ENCODE peak calls at places on chromosomes 3 and 15, in seven cellular contexts. One of them, this sample, is unnamed.

GRCh38 chr3:124467980-124468902 is 262.0 kb upstream of the UMPS start:
- DNase-seq in aorta: no peak
- DNase-seq in T-helper 17 cell: no peak
- DNase-seq in NCI-H524 treated with DMSO at 0.1 percent for 48 hours: no peak
- DNase-seq in posterior cingulate gyrus: peak
- DNase-seq in lung: peak
- DNase-seq in hypothalamus: no peak
- DNase-seq in this sample: no peak

GRCh38 chr3:2921903-2922302 is 188.3 kb downstream of the IL5RA start:
- DNase-seq in hypothalamus: no peak
- DNase-seq in NCI-H524 treated with DMSO at 0.1 percent for 48 hours: peak
- DNase-seq in posterior cingulate gyrus: no peak
- DNase-seq in aorta: no peak
- DNase-seq in T-helper 17 cell: no peak
- DNase-seq in lung: no peak
- DNase-seq in this sample: no peak

GRCh38 chr15:41585140-41586047 is 26.4 kb downstream of the TYRO3 start:
- DNase-seq in aorta: peak
- DNase-seq in posterior cingulate gyrus: peak
- DNase-seq in hypothalamus: no peak
- DNase-seq in lung: peak
- DNase-seq in NCI-H524 treated with DMSO at 0.1 percent for 48 hours: no peak
- DNase-seq in T-helper 17 cell: no peak
- DNase-seq in this sample: peak

GRCh38 chr3:10712121-10712520 is 103.9 kb upstream of the SLC6A11 start:
- DNase-seq in hypothalamus: no peak
- DNase-seq in T-helper 17 cell: no peak
- DNase-seq in NCI-H524 treated with DMSO at 0.1 percent for 48 hours: no peak
- DNase-seq in posterior cingulate gyrus: no peak
- DNase-seq in lung: no peak
- DNase-seq in aorta: no peak
- DNase-seq in this sample: no peak

GRCh38 chr3:17333446-17333845 is 409.0 kb downstream of the TBC1D5 start:
- DNase-seq in NCI-H524 treated with DMSO at 0.1 percent for 48 hours: no peak
- DNase-seq in posterior cingulate gyrus: no peak
- DNase-seq in hypothalamus: no peak
- DNase-seq in aorta: no peak
- DNase-seq in T-helper 17 cell: no peak
- DNase-seq in lung: no peak
- DNase-seq in this sample: no peak

GRCh38 chr3:133444071-133444774 is 44.4 kb downstream of the BFSP2 start:
- DNase-seq in T-helper 17 cell: no peak
- DNase-seq in NCI-H524 treated with DMSO at 0.1 percent for 48 hours: no peak
- DNase-seq in aorta: no peak
- DNase-seq in posterior cingulate gyrus: no peak
- DNase-seq in hypothalamus: no peak
- DNase-seq in lung: no peak
- DNase-seq in this sample: no peak

GRCh38 chr3:66039590-66039887 is 821 bp upstream of the MAGI1 start:
- DNase-seq in lung: no peak
- DNase-seq in NCI-H524 treated with DMSO at 0.1 percent for 48 hours: no peak
- DNase-seq in posterior cingulate gyrus: peak
- DNase-seq in aorta: peak
- DNase-seq in hypothalamus: no peak
- DNase-seq in T-helper 17 cell: no peak
- DNase-seq in this sample: no peak

GRCh38 chr15:92882697-92883642 is 17.2 kb upstream of the CHD2 start:
- DNase-seq in aorta: peak
- DNase-seq in lung: no peak
- DNase-seq in NCI-H524 treated with DMSO at 0.1 percent for 48 hours: no peak
- DNase-seq in T-helper 17 cell: peak
- DNase-seq in hypothalamus: no peak
- DNase-seq in posterior cingulate gyrus: no peak
- DNase-seq in this sample: no peak

GRCh38 chr3:186933801-186934200 is 3.5 kb downstream of the ST6GAL1 start:
- DNase-seq in posterior cingulate gyrus: no peak
- DNase-seq in aorta: no peak
- DNase-seq in NCI-H524 treated with DMSO at 0.1 percent for 48 hours: no peak
- DNase-seq in T-helper 17 cell: no peak
- DNase-seq in lung: no peak
- DNase-seq in hypothalamus: no peak
- DNase-seq in this sample: no peak

GRCh38 chr3:72300621-72301020 is 515.7 kb upstream of the PROK2 start:
- DNase-seq in posterior cingulate gyrus: no peak
- DNase-seq in aorta: no peak
- DNase-seq in lung: no peak
- DNase-seq in hypothalamus: no peak
- DNase-seq in NCI-H524 treated with DMSO at 0.1 percent for 48 hours: no peak
- DNase-seq in T-helper 17 cell: no peak
- DNase-seq in this sample: no peak

GRCh38 chr15:41584636-41585139 is 25.7 kb downstream of the TYRO3 start:
- DNase-seq in lung: no peak
- DNase-seq in aorta: no peak
- DNase-seq in posterior cingulate gyrus: no peak
- DNase-seq in hypothalamus: no peak
- DNase-seq in T-helper 17 cell: no peak
- DNase-seq in NCI-H524 treated with DMSO at 0.1 percent for 48 hours: no peak
- DNase-seq in this sample: no peak

GRCh38 chr3:22159004-22159695 is 408.1 kb upstream of the ZNF385D start:
- DNase-seq in T-helper 17 cell: no peak
- DNase-seq in posterior cingulate gyrus: no peak
- DNase-seq in aorta: no peak
- DNase-seq in hypothalamus: no peak
- DNase-seq in NCI-H524 treated with DMSO at 0.1 percent for 48 hours: no peak
- DNase-seq in lung: no peak
- DNase-seq in this sample: no peak

This sample was measured in naive B cell.